ENCODE peak calls at places on chromosomes 3 and 15, in nine cellular contexts. Z, X, W, D, K, S, H, C and G are unnamed samples.

GRCh38 chr15:86677316-86677715 is 597.6 kb downstream of the AGBL1 start:
- DNase-seq in Z (no peak), X (peak), W (no peak), D (no peak), K (no peak), S (no peak), H (no peak), C (no peak), G (no peak)

GRCh38 chr3:54870423-54870822 is 57.4 kb downstream of the LRTM1 start:
- DNase-seq in Z (no peak), X (peak), W (no peak), D (peak), K (no peak), S (peak), H (peak), C (peak), G (peak)

GRCh38 chr3:139297588-139298311 is 46.1 kb upstream of the MRPS22 start:
- DNase-seq in Z (no peak), X (no peak), W (no peak), D (no peak), K (no peak), S (no peak), H (no peak), C (no peak), G (no peak)

GRCh38 chr3:140292684-140293083 is 357.7 kb downstream of the CLSTN2 start:
- DNase-seq in Z (no peak), X (no peak), W (no peak), D (no peak), K (no peak), S (peak), H (no peak), C (peak), G (no peak)

GRCh38 chr15:63466378-63467192 is 37.8 kb upstream of the USP3 start:
- DNase-seq in Z (no peak), X (peak), W (peak), D (peak), K (no peak), S (peak), H (peak), C (peak), G (peak)

GRCh38 chr3:20975221-20975620 is 775.8 kb downstream of the ZNF385D start:
- DNase-seq in Z (no peak), X (no peak), W (no peak), D (no peak), K (no peak), S (no peak), H (no peak), C (peak), G (no peak)

GRCh38 chr3:27686642-27687041 is 35.5 kb downstream of the EOMES start:
- DNase-seq in Z (no peak), X (no peak), W (no peak), D (peak), K (no peak), S (peak), H (no peak), C (peak), G (no peak)

GRCh38 chr3:160671231-160671630 is 5.7 kb upstream of the ARL14 start:
- DNase-seq in Z (peak), X (no peak), W (no peak), D (no peak), K (no peak), S (no peak), H (no peak), C (no peak), G (peak)

GRCh38 chr3:188133219-188133618 is 20.7 kb upstream of the LPP start:
- DNase-seq in Z (no peak), X (no peak), W (no peak), D (no peak), K (no peak), S (peak), H (no peak), C (peak), G (no peak)

GRCh38 chr3:31226331-31226730 is 306.4 kb upstream of the STT3B start:
- DNase-seq in Z (peak), X (no peak), W (peak), D (no peak), K (no peak), S (no peak), H (peak), C (no peak), G (peak)

GRCh38 chr15:42457445-42458442 is 33.2 kb downstream of the ZNF106 start:
- DNase-seq in Z (peak), X (peak), W (peak), D (peak), K (peak), S (peak), H (peak), C (peak), G (peak)

GRCh38 chr15:82904574-82904973 is 47.9 kb downstream of the HOMER2 start:
- DNase-seq in Z (no peak), X (no peak), W (no peak), D (no peak), K (no peak), S (no peak), H (no peak), C (no peak), G (no peak)

GRCh38 chr3:113218679-113219040 is 7.3 kb downstream of the BOC start:
- DNase-seq in Z (no peak), X (no peak), W (no peak), D (no peak), K (no peak), S (no peak), H (no peak), C (no peak), G (no peak)

GRCh38 chr3:44729384-44729910 is at the start of gene ZNF501:
- DNase-seq in Z (peak), X (peak), W (peak), D (peak), K (peak), S (peak), H (peak), C (peak), G (peak)

GRCh38 chr3:50605901-50606326 is 5.7 kb downstream of the CISH start:
- DNase-seq in Z (no peak), X (no peak), W (no peak), D (no peak), K (no peak), S (no peak), H (no peak), C (no peak), G (no peak)

GRCh38 chr3:87924485-87924884 is 134.3 kb downstream of the CGGBP1 start:
- DNase-seq in Z (no peak), X (no peak), W (no peak), D (no peak), K (no peak), S (no peak), H (peak), C (no peak), G (no peak)

GRCh38 chr15:71713191-71713798 is 97.1 kb upstream of the NR2E3 start:
- DNase-seq in Z (no peak), X (peak), W (no peak), D (no peak), K (no peak), S (no peak), H (peak), C (peak), G (no peak)

GRCh38 chr3:14602804-14603644 is 48.5 kb upstream of the CCDC174 start:
- DNase-seq in Z (no peak), X (peak), W (no peak), D (no peak), K (no peak), S (no peak), H (no peak), C (no peak), G (no peak)

GRCh38 chr3:14600856-14601610 is 50.5 kb upstream of the CCDC174 start:
- DNase-seq in Z (no peak), X (no peak), W (no peak), D (no peak), K (no peak), S (no peak), H (no peak), C (no peak), G (no peak)

GRCh38 chr3:14601692-14602005 is 49.9 kb upstream of the CCDC174 start:
- DNase-seq in Z (no peak), X (no peak), W (no peak), D (no peak), K (no peak), S (no peak), H (no peak), C (no peak), G (no peak)

GRCh38 chr3:14600075-14600474 is 51.5 kb upstream of the CCDC174 start:
- DNase-seq in Z (no peak), X (no peak), W (no peak), D (no peak), K (no peak), S (no peak), H (no peak), C (no peak), G (no peak)

DNA sequence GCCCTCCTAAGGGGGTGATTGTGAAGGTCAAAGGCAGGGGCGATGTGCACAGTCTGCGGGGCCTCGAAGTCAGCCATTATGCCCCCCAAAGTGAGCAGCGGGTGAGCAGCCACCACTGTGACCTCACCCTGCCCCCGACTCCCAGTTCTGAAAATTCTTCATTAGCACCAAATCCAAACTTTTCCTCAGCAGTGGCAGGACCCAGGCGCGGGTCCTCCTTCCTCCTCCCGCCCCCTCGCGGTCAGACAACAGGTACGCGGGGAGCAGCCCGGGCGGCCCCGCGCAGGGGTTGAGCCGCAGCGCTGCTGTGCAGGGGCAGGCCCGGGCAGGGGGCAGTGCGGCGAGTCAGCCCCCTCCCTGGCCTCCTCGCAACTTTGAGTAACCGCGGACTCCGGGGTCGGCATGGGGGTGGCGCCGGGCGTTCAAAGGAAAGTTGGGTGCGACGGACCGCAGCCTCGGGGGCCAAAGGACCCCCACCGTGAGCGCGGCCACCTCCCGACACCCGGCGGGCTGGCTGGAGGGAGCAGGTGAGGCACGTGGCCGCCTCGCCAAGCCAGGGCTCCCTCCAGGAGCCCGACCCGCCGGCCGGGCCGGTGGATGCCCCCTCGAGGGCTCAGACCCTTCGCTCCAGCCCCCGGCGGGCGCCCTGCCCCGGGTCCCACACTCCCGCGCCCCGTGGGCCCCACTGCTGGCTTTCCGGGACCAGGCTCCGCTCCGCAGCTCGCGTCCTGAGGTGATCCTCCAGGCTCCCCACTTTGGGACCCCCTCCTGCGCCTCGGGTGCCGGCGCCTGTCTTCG is 49.4 kb upstream of the CCDC174 start:
- DNase-seq in Z (no peak), X (peak), W (no peak), D (no peak), K (no peak), S (no peak), H (no peak), C (no peak), G (no peak)
- H3K4me3 ChIP-seq in Z (no peak), X (peak), W (no peak), D (peak), K (peak), S (no peak), H (no peak), C (no peak), G (no peak)

GRCh38 chr3:62480056-62480455 is 106.7 kb upstream of the FEZF2 start:
- DNase-seq in Z (no peak), X (no peak), W (no peak), D (no peak), K (no peak), S (no peak), H (no peak), C (no peak), G (no peak)

GRCh38 chr3:62479276-62479675 is 105.9 kb upstream of the FEZF2 start:
- DNase-seq in Z (no peak), X (no peak), W (no peak), D (no peak), K (no peak), S (no peak), H (no peak), C (no peak), G (no peak)

GRCh38 chr3:62475940-62476339 is 102.6 kb upstream of the FEZF2 start:
- DNase-seq in Z (no peak), X (no peak), W (no peak), D (no peak), K (no peak), S (no peak), H (no peak), C (no peak), G (no peak)
- TF ChIP-seq CTCF in Z (no peak), X (no peak), W (no peak), D (no peak), K (no peak), S (no peak), H (no peak), C (no peak), G (no peak)

DNA sequence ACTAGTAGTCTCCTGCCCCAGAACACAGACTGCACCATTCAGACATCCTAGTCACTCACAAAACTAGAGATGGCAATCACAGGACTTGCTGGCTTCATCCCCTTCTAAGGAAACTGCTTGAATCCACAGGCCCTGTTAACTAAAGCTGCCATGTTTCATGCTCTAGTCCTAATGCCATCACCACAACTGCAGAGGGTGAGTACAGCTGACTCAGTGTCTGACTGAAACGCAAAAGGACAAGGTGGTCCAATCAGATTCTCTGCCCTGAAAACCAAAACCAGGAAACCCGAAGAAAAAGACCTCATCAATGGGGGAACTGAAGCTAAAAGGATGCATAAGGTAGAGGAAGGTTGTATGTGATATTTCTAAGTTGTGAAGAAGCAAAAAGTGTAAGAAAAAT is 25.2 kb upstream of the TFDP2 start:
- DNase-seq in Z (no peak), X (no peak), W (no peak), D (no peak), K (no peak), S (no peak), H (no peak), C (no peak), G (no peak)
- H3K4me3 ChIP-seq in Z (no peak), X (no peak), W (no peak), D (no peak), K (no peak), S (no peak), H (no peak), C (no peak), G (no peak)

DNA sequence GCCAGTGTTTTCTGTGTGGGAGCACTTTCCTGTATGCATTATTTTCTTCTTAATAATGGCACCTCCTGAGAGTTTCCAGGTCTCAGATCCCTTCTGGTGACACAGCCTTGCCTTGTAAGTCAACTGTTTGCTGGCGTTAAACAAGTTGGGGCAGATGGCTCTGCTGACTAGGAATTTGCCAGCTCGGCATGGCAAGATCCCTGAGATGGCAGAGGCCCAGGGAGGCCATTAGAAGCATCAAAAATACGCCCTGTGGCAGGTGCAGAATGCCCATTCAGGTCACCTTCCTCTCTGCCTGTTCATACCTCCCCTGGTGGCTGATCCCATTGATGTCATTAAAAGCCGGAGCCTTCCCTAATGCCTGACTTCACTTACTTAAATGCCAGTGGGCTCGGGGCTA is 320.9 kb upstream of the CTDSPL start:
- DNase-seq in Z (no peak), X (no peak), W (no peak), D (no peak), K (no peak), S (no peak), H (no peak), C (no peak), G (no peak)
- TF ChIP-seq CTCF in Z (no peak), X (no peak), W (no peak), D (no peak), K (no peak), S (no peak), H (no peak), C (no peak), G (no peak)